ENCODE peak calls at places on chromosome X, in six cellular contexts. One of them, this sample, is unnamed.
A peak's percentile ranks its signal among the peaks of the same experiment; 100 is the strongest.

GRCh38 chrX:7330971-7331746 is 183.2 kb upstream of the PUDP start:
- DNase-seq in activated CD4-positive, alpha-beta T cell treated with anti-CD3 and anti-CD28 coated beads, Interleukin-2, amount 50 U/mL, for 1 hour: no peak
- DNase-seq in fibroblast of the aortic adventitia: peak; percentile 96
- DNase-seq in SK-N-SH: no peak
- DNase-seq in nucleus accumbens: peak; percentile 13
- DNase-seq in NCI-H1105: no peak
- DNase-seq in this sample: peak; percentile 65

GRCh38 chrX:111086521-111087127 is 9.4 kb upstream of the PAK3 start:
- DNase-seq in NCI-H1105: peak; percentile 20
- DNase-seq in SK-N-SH: no peak
- DNase-seq in fibroblast of the aortic adventitia: no peak
- DNase-seq in activated CD4-positive, alpha-beta T cell treated with anti-CD3 and anti-CD28 coated beads, Interleukin-2, amount 50 U/mL, for 1 hour: no peak
- DNase-seq in nucleus accumbens: no peak
- DNase-seq in this sample: no peak

GRCh38 chrX:47483310-47484268 is 567 bp upstream of the ZNF41 start:
- DNase-seq in SK-N-SH: peak; percentile 49
- DNase-seq in NCI-H1105: no peak
- DNase-seq in activated CD4-positive, alpha-beta T cell treated with anti-CD3 and anti-CD28 coated beads, Interleukin-2, amount 50 U/mL, for 1 hour: no peak
- DNase-seq in fibroblast of the aortic adventitia: peak; percentile 45
- DNase-seq in nucleus accumbens: no peak
- DNase-seq in this sample: peak; percentile 53

GRCh38 chrX:129522184-129523059 is 868 bp downstream of the SMARCA1 start:
- DNase-seq in SK-N-SH: peak; percentile 78
- DNase-seq in fibroblast of the aortic adventitia: peak; percentile 52
- DNase-seq in NCI-H1105: peak; percentile 3
- DNase-seq in activated CD4-positive, alpha-beta T cell treated with anti-CD3 and anti-CD28 coated beads, Interleukin-2, amount 50 U/mL, for 1 hour: peak; percentile 0
- DNase-seq in nucleus accumbens: peak; percentile 44
- DNase-seq in this sample: peak; percentile 54

GRCh38 chrX:19776753-19777152 is 110.6 kb downstream of the SH3KBP1 start:
- DNase-seq in activated CD4-positive, alpha-beta T cell treated with anti-CD3 and anti-CD28 coated beads, Interleukin-2, amount 50 U/mL, for 1 hour: no peak
- DNase-seq in nucleus accumbens: no peak
- DNase-seq in SK-N-SH: no peak
- DNase-seq in NCI-H1105: no peak
- DNase-seq in fibroblast of the aortic adventitia: no peak
- DNase-seq in this sample: no peak

GRCh38 chrX:13013353-13014110 is 30.9 kb downstream of the FAM9C start:
- DNase-seq in activated CD4-positive, alpha-beta T cell treated with anti-CD3 and anti-CD28 coated beads, Interleukin-2, amount 50 U/mL, for 1 hour: no peak
- DNase-seq in NCI-H1105: no peak
- DNase-seq in fibroblast of the aortic adventitia: no peak
- DNase-seq in SK-N-SH: no peak
- DNase-seq in nucleus accumbens: no peak
- DNase-seq in this sample: peak; percentile 72

GRCh38 chrX:50471390-50471789 is 765 bp upstream of the DGKK start:
- DNase-seq in fibroblast of the aortic adventitia: no peak
- DNase-seq in SK-N-SH: peak; percentile 27
- DNase-seq in nucleus accumbens: no peak
- DNase-seq in NCI-H1105: no peak
- DNase-seq in activated CD4-positive, alpha-beta T cell treated with anti-CD3 and anti-CD28 coated beads, Interleukin-2, amount 50 U/mL, for 1 hour: no peak
- DNase-seq in this sample: no peak

GRCh38 chrX:33149580-33149979 is 61.8 kb downstream of the DMD start:
- DNase-seq in activated CD4-positive, alpha-beta T cell treated with anti-CD3 and anti-CD28 coated beads, Interleukin-2, amount 50 U/mL, for 1 hour: no peak
- DNase-seq in SK-N-SH: no peak
- DNase-seq in NCI-H1105: no peak
- DNase-seq in fibroblast of the aortic adventitia: no peak
- DNase-seq in nucleus accumbens: no peak
- DNase-seq in this sample: no peak

GRCh38 chrX:150513564-150513963 is 54.9 kb upstream of the MTM1 start:
- DNase-seq in activated CD4-positive, alpha-beta T cell treated with anti-CD3 and anti-CD28 coated beads, Interleukin-2, amount 50 U/mL, for 1 hour: no peak
- DNase-seq in fibroblast of the aortic adventitia: no peak
- DNase-seq in NCI-H1105: no peak
- DNase-seq in SK-N-SH: no peak
- DNase-seq in nucleus accumbens: no peak
- DNase-seq in this sample: no peak

This sample was measured in fibroblast of pulmonary artery.